ENCODE peak calls at places on chromosomes 7 and 10, in nine cellular contexts. R is stimulated activated CD4-positive, alpha-beta T cell treated with anti-CD3 and anti-CD28 coated beads, Interleukin-4, amount 100 ng/mL, for 4 hours; M is NT2/D1; H is NCI-H82; E is GM13976; T is EH; A is activated T-helper 1 cell treated with anti-CD3 and anti-CD28 coated beads, Interleukin-12 subunit alpha, Interleukin-12 subunit beta, Interleukin-2, Interleukin-4 antibody, amounts not matched to agents 30 ng/mL and 10 ng/mL and 1 ng/mL, durations not matched to agents 14 hours and 24 hours and 36 hours; J is effector CD8-positive, alpha-beta T cell; P is RWPE1. Q is an unnamed sample.

GRCh38 chr10:80357000-80357803 is 621 bp downstream of the DYDC2 start:
- DNase-seq in T (no peak), R (no peak), J (no peak), P (no peak), H (peak), A (no peak), M (no peak), E (no peak), Q (no peak)

GRCh38 chr10:76111986-76112825 is 680.8 kb downstream of the LRMDA start:
- DNase-seq in M (no peak), J (no peak), E (no peak), R (no peak), T (peak), P (no peak), H (peak), A (no peak), Q (no peak)

GRCh38 chr10:46549171-46550075 is 7.0 kb downstream of the GPRIN2 start:
- DNase-seq in M (no peak), P (no peak), H (no peak), T (no peak), E (no peak), A (no peak), R (peak), J (no peak), Q (no peak)

GRCh38 chr10:86711957-86712708 is 43.8 kb downstream of the LDB3 start:
- DNase-seq in P (peak), T (peak), A (no peak), R (no peak), H (peak), J (peak), E (peak), M (peak), Q (peak)

GRCh38 chr10:98404571-98405396 is 10.2 kb downstream of the PYROXD2 start:
- DNase-seq in A (no peak), R (no peak), E (peak), P (peak), J (no peak), H (no peak), T (peak), M (no peak), Q (no peak)

GRCh38 chr7:86469680-86470295 is 173.9 kb upstream of the GRM3 start:
- DNase-seq in P (peak), A (peak), T (peak), M (peak), J (no peak), H (peak), E (peak), R (no peak), Q (peak)

GRCh38 chr10:642186-642890 is 47.1 kb downstream of the DIP2C start:
- DNase-seq in E (no peak), J (no peak), A (no peak), P (peak), H (no peak), T (no peak), M (no peak), R (no peak), Q (no peak)

GRCh38 chr7:113172726-113173125 is 54.4 kb upstream of the SMIM30 start:
- DNase-seq in J (no peak), E (no peak), P (no peak), H (no peak), M (no peak), A (no peak), R (no peak), T (no peak), Q (no peak)

GRCh38 chr10:26046073-26046684 is 112.2 kb downstream of the MYO3A start:
- DNase-seq in H (no peak), J (no peak), M (no peak), A (no peak), E (no peak), P (no peak), R (no peak), T (no peak), Q (no peak)

GRCh38 chr7:97846945-97847344 is 25.3 kb downstream of the ASNS start:
- DNase-seq in R (no peak), E (no peak), A (no peak), J (no peak), H (no peak), M (no peak), P (no peak), T (no peak), Q (no peak)

GRCh38 chr7:522071-522937 is 2.7 kb upstream of the PDGFA start:
- DNase-seq in R (peak), M (no peak), P (peak), T (peak), E (peak), H (no peak), J (no peak), A (no peak), Q (no peak)

GRCh38 chr10:101062231-101063161 is 707 bp downstream of the KAZALD1 start:
- DNase-seq in J (peak), P (no peak), T (peak), H (peak), E (peak), R (peak), A (peak), M (no peak), Q (peak)

GRCh38 chr7:33536398-33536797 is 368.9 kb upstream of the BMPER start:
- DNase-seq in A (no peak), H (no peak), R (no peak), T (no peak), E (no peak), M (no peak), J (no peak), P (no peak), Q (no peak)

GRCh38 chr7:143259765-143260164 is 3.5 kb upstream of the GSTK1 start:
- DNase-seq in H (no peak), E (no peak), J (no peak), A (no peak), R (no peak), M (no peak), T (no peak), P (peak), Q (no peak)

GRCh38 chr10:92066386-92066785 is 142.8 kb downstream of the BTAF1 start:
- DNase-seq in T (no peak), H (no peak), M (no peak), E (no peak), A (no peak), J (no peak), R (no peak), P (no peak), Q (no peak)

GRCh38 chr7:152883858-152884257 is 124.3 kb downstream of the ACTR3B start:
- DNase-seq in A (no peak), E (no peak), M (no peak), J (no peak), H (no peak), R (no peak), T (no peak), P (no peak), Q (no peak)

GRCh38 chr7:112462236-112462635 is 12.0 kb downstream of the IFRD1 start:
- DNase-seq in M (no peak), J (no peak), H (no peak), P (peak), R (no peak), A (no peak), T (peak), E (no peak), Q (no peak)

GRCh38 chr7:74466196-74466813 is 12.6 kb downstream of the GTF2IRD1 start:
- DNase-seq in M (no peak), R (no peak), H (no peak), P (no peak), A (no peak), T (no peak), J (no peak), E (no peak), Q (no peak)

GRCh38 chr10:60883187-60883586 is 60.8 kb downstream of the RHOBTB1 start:
- DNase-seq in R (no peak), M (no peak), H (peak), J (no peak), T (peak), A (no peak), E (peak), P (peak), Q (no peak)

GRCh38 chr10:66307826-66308225 is 618.0 kb upstream of the LRRTM3 start:
- DNase-seq in M (no peak), R (no peak), A (no peak), H (no peak), E (no peak), T (no peak), J (no peak), P (no peak), Q (no peak)